ENCODE peak calls at places on chromosomes 7 and 10, in eight cellular contexts. R, Q, W, Z, S, X, F and J are unnamed samples.

GRCh38 chr10:103781329-103782061 is 73.9 kb downstream of the SH3PXD2A start:
- DNase-seq in R (no peak), Q (no peak), W (no peak), Z (no peak), S (no peak), X (no peak), F (no peak), J (no peak)

GRCh38 chr10:132001238-132001977 is 19.7 kb upstream of the BNIP3 start:
- DNase-seq in R (no peak), Q (no peak), W (no peak), Z (no peak), S (no peak), X (no peak), F (no peak), J (peak; percentile 60)

GRCh38 chr10:29737209-29737565 is 102.4 kb upstream of the SVIL start:
- DNase-seq in R (peak; percentile 38), Q (no peak), W (no peak), Z (no peak), S (no peak), X (no peak), F (no peak), J (no peak)

GRCh38 chr10:102196893-102197292 is 29.2 kb upstream of the ELOVL3 start:
- DNase-seq in R (no peak), Q (no peak), W (no peak), Z (no peak), S (no peak), X (no peak), F (no peak), J (no peak)

GRCh38 chr10:43461950-43462349 is 25.0 kb downstream of the ZNF487 start:
- DNase-seq in R (peak; percentile 65), Q (peak; percentile 59), W (no peak), Z (no peak), S (no peak), X (peak; percentile 77), F (no peak), J (peak; percentile 47)

GRCh38 chr7:151699920-151700319 is 177.0 kb downstream of the PRKAG2 start:
- DNase-seq in R (no peak), Q (no peak), W (no peak), Z (no peak), S (no peak), X (no peak), F (no peak), J (no peak)

GRCh38 chr10:1947464-1948043 is 210.2 kb upstream of the ADARB2 start:
- DNase-seq in R (no peak), Q (no peak), W (no peak), Z (no peak), S (no peak), X (no peak), F (no peak), J (no peak)

GRCh38 chr10:33132626-33133025 is 174.6 kb upstream of the ITGB1 start:
- DNase-seq in R (no peak), Q (no peak), W (no peak), Z (no peak), S (peak; percentile 36), X (no peak), F (no peak), J (no peak)

GRCh38 chr7:38068461-38068860 is 109.6 kb upstream of the STARD3NL start:
- DNase-seq in R (no peak), Q (no peak), W (no peak), Z (no peak), S (no peak), X (no peak), F (no peak), J (no peak)

GRCh38 chr7:68440870-68441269 is 1157.4 kb upstream of the AUTS2 start:
- DNase-seq in R (no peak), Q (no peak), W (no peak), Z (no peak), S (no peak), X (no peak), F (no peak), J (no peak)

GRCh38 chr7:25031007-25031406 is 51.0 kb upstream of the OSBPL3 start:
- DNase-seq in R (no peak), Q (no peak), W (no peak), Z (no peak), S (no peak), X (no peak), F (no peak), J (no peak)

GRCh38 chr7:82675396-82675795 is 231.8 kb upstream of the CACNA2D1 start:
- DNase-seq in R (no peak), Q (no peak), W (no peak), Z (no peak), S (no peak), X (no peak), F (no peak), J (no peak)

GRCh38 chr10:3668276-3668960 is 116.6 kb downstream of the KLF6 start:
- DNase-seq in R (no peak), Q (no peak), W (peak; percentile 67), Z (peak; percentile 90), S (peak; percentile 82), X (peak; percentile 72), F (peak; percentile 64), J (no peak)

GRCh38 chr7:25360471-25360870 is 132.2 kb upstream of the NPVF start:
- DNase-seq in R (no peak), Q (no peak), W (no peak), Z (no peak), S (no peak), X (no peak), F (no peak), J (peak; percentile 12)

GRCh38 chr7:44633254-44634186 is 27.1 kb downstream of the OGDH start:
- DNase-seq in R (peak; percentile 71), Q (peak; percentile 61), W (peak; percentile 84), Z (no peak), S (peak; percentile 77), X (no peak), F (peak; percentile 61), J (no peak)

GRCh38 chr7:69527706-69528105 is 70.6 kb upstream of the AUTS2 start:
- DNase-seq in R (no peak), Q (no peak), W (no peak), Z (peak; percentile 1), S (no peak), X (no peak), F (no peak), J (no peak)

GRCh38 chr10:97584060-97584797 is at the start of gene HOGA1:
- DNase-seq in R (peak; percentile 95), Q (peak; percentile 85), W (peak; percentile 67), Z (peak; percentile 63), S (peak; percentile 32), X (peak; percentile 94), F (no peak), J (peak; percentile 13)

GRCh38 chr7:2478387-2478760 is 2.2 kb upstream of the GRIFIN start:
- DNase-seq in R (peak; percentile 65), Q (peak; percentile 75), W (no peak), Z (no peak), S (peak; percentile 6), X (no peak), F (no peak), J (peak; percentile 29)

GRCh38 chr10:80185522-80186299 is 19.6 kb downstream of the ANXA11 start:
- DNase-seq in R (no peak), Q (no peak), W (no peak), Z (no peak), S (no peak), X (no peak), F (no peak), J (no peak)

GRCh38 chr7:104040666-104041065 is 51.2 kb upstream of the RELN start:
- DNase-seq in R (no peak), Q (no peak), W (no peak), Z (no peak), S (no peak), X (no peak), F (no peak), J (peak; percentile 2)

GRCh38 chr10:114026189-114027040 is 17.3 kb upstream of the ADRB1 start:
- DNase-seq in R (no peak), Q (no peak), W (no peak), Z (no peak), S (no peak), X (peak; percentile 43), F (no peak), J (no peak)

GRCh38 chr7:156113733-156114132 is 301.5 kb upstream of the SHH start:
- DNase-seq in R (no peak), Q (no peak), W (no peak), Z (no peak), S (no peak), X (no peak), F (no peak), J (no peak)

GRCh38 chr10:132495231-132495630 is 42.4 kb upstream of the INPP5A start:
- DNase-seq in R (no peak), Q (no peak), W (no peak), Z (no peak), S (no peak), X (no peak), F (no peak), J (no peak)

GRCh38 chr10:90675621-90676020 is 182.2 kb downstream of the HTR7 start:
- DNase-seq in R (no peak), Q (no peak), W (no peak), Z (no peak), S (no peak), X (no peak), F (no peak), J (no peak)

GRCh38 chr10:102642553-102643345 is 1.5 kb upstream of the TRIM8 start:
- DNase-seq in R (peak; percentile 83), Q (peak; percentile 63), W (peak; percentile 87), Z (peak; percentile 91), S (peak; percentile 57), X (no peak), F (peak; percentile 40), J (peak; percentile 50)

GRCh38 chr10:102523250-102524029 is 19.7 kb downstream of the SUFU start:
- DNase-seq in R (no peak), Q (no peak), W (no peak), Z (peak; percentile 27), S (no peak), X (no peak), F (no peak), J (no peak)

GRCh38 chr10:14325325-14325955 is 5.3 kb downstream of the FRMD4A start:
- DNase-seq in R (peak; percentile 72), Q (peak; percentile 16), W (no peak), Z (peak; percentile 66), S (peak; percentile 29), X (no peak), F (peak; percentile 11), J (no peak)

GRCh38 chr7:20541615-20542349 is 73.7 kb upstream of the ABCB5 start:
- DNase-seq in R (no peak), Q (no peak), W (no peak), Z (no peak), S (no peak), X (no peak), F (no peak), J (peak; percentile 24)

GRCh38 chr7:136976504-136977251 is 108.2 kb downstream of the CHRM2 start:
- DNase-seq in R (no peak), Q (no peak), W (no peak), Z (no peak), S (no peak), X (no peak), F (no peak), J (no peak)